ENCODE peak calls at places on chromosomes 1 and 21, in four cellular contexts. One of them, this sample, is unnamed.

GRCh38 chr1:235326719-235327558 is 1.0 kb downstream of the ARID4B start:
- DNase-seq in uterus: peak; percentile 21
- DNase-seq in transverse colon: peak; percentile 44
- DNase-seq in endothelial cell of umbilical vein: peak; percentile 63
- DNase-seq in this sample: no peak

GRCh38 chr1:215476541-215476940 is 90.6 kb upstream of the KCTD3 start:
- DNase-seq in endothelial cell of umbilical vein: no peak
- DNase-seq in transverse colon: no peak
- DNase-seq in uterus: no peak
- DNase-seq in this sample: peak; percentile 17

GRCh38 chr1:162497104-162497722 is 405 bp upstream of the UHMK1 start:
- DNase-seq in transverse colon: no peak
- DNase-seq in endothelial cell of umbilical vein: no peak
- DNase-seq in uterus: no peak
- DNase-seq in this sample: no peak

GRCh38 chr21:39452965-39453332 is 1.2 kb downstream of the SH3BGR start:
- DNase-seq in transverse colon: no peak
- DNase-seq in endothelial cell of umbilical vein: no peak
- DNase-seq in uterus: no peak
- DNase-seq in this sample: no peak

GRCh38 chr1:98049370-98050115 is 128.7 kb upstream of the DPYD start:
- DNase-seq in transverse colon: no peak
- DNase-seq in uterus: no peak
- DNase-seq in endothelial cell of umbilical vein: peak; percentile 30
- DNase-seq in this sample: no peak

GRCh38 chr1:14745815-14746214 is 147.3 kb downstream of the KAZN start:
- DNase-seq in endothelial cell of umbilical vein: no peak
- DNase-seq in uterus: no peak
- DNase-seq in transverse colon: no peak
- DNase-seq in this sample: no peak

GRCh38 chr1:226603030-226603960 is 54.7 kb downstream of the STUM start:
- DNase-seq in uterus: peak; percentile 72
- DNase-seq in transverse colon: peak; percentile 40
- DNase-seq in endothelial cell of umbilical vein: peak; percentile 46
- DNase-seq in this sample: peak; percentile 5

GRCh38 chr1:97097404-97097925 is 375.9 kb downstream of the PTBP2 start:
- DNase-seq in endothelial cell of umbilical vein: no peak
- DNase-seq in transverse colon: no peak
- DNase-seq in uterus: no peak
- DNase-seq in this sample: no peak

GRCh38 chr1:176796583-176796982 is 333.6 kb downstream of the PAPPA2 start:
- DNase-seq in uterus: no peak
- DNase-seq in endothelial cell of umbilical vein: no peak
- DNase-seq in transverse colon: no peak
- DNase-seq in this sample: no peak

DNA sequence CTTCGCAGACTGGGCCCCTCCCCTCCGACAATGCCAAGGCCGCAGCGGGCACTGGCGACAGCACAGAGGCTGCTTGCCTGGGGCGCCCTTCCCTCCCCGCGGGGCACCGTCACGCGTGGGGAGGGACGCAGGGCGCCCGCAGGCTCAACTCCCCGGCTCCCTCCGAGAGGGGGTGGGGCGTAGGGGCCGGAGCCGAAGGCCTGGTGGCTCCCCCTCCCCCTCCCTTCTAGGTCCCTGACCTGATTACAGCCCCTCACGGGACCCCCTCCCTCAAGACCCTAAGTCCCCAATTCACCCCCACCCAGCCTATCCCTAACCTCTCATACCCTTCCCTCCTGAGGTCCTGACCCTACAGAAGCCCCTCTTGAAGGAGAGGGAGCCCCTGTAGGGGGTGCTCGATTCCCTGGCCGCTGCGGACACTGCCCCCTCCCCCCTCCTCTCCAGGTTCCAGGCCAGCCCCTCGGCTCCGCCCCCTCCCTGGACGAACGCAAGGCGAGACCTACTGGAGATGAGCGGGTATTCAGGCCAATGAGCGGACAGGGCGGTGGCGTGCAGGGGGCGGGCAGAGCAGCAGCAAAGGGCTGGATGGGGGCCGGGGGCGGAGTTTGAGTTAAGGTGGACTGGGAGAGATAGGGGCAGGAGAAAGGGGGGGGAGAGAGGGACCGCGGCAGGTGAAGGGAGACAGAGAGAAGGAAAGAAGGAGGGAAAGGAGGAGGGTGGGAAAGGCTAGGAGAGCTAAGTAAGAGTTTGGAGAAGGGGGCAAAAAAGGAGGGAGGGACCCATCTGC is 721 bp upstream of the ZBTB7B start:
- DNase-seq in uterus: peak; percentile 100
- DNase-seq in transverse colon: peak; percentile 100
- DNase-seq in endothelial cell of umbilical vein: peak; percentile 99
- DNase-seq in this sample: peak; percentile 97
- TF ChIP-seq CTCF in uterus: peak; percentile 31
- TF ChIP-seq CTCF in transverse colon: peak; percentile 23
- TF ChIP-seq CTCF in endothelial cell of umbilical vein: peak; percentile 63
- TF ChIP-seq CTCF in this sample: no peak

GRCh38 chr1:180501865-180502360 is 464 bp downstream of the ACBD6 start:
- DNase-seq in uterus: no peak
- DNase-seq in endothelial cell of umbilical vein: no peak
- DNase-seq in transverse colon: no peak
- DNase-seq in this sample: no peak
- TF ChIP-seq CTCF in uterus: no peak
- TF ChIP-seq CTCF in endothelial cell of umbilical vein: no peak
- TF ChIP-seq CTCF in transverse colon: no peak
- TF ChIP-seq CTCF in this sample: no peak

GRCh38 chr1:158506369-158506987 is 34.5 kb downstream of the OR10R2 start:
- DNase-seq in transverse colon: peak; percentile 19
- DNase-seq in endothelial cell of umbilical vein: peak; percentile 43
- DNase-seq in uterus: no peak
- DNase-seq in this sample: no peak
- TF ChIP-seq CTCF in transverse colon: peak; percentile 31
- TF ChIP-seq CTCF in endothelial cell of umbilical vein: peak; percentile 60
- TF ChIP-seq CTCF in uterus: no peak
- TF ChIP-seq CTCF in this sample: peak; percentile 61

GRCh38 chr21:37380349-37381323 is 14.1 kb downstream of the DYRK1A start:
- DNase-seq in transverse colon: no peak
- DNase-seq in uterus: peak; percentile 22
- DNase-seq in endothelial cell of umbilical vein: no peak
- DNase-seq in this sample: no peak

GRCh38 chr21:37384416-37384815 is 17.8 kb downstream of the DYRK1A start:
- DNase-seq in transverse colon: no peak
- DNase-seq in endothelial cell of umbilical vein: no peak
- DNase-seq in uterus: no peak
- DNase-seq in this sample: no peak

GRCh38 chr21:37383784-37384311 is 17.3 kb downstream of the DYRK1A start:
- DNase-seq in uterus: no peak
- DNase-seq in transverse colon: no peak
- DNase-seq in endothelial cell of umbilical vein: no peak
- DNase-seq in this sample: no peak

GRCh38 chr21:37383066-37383465 is 16.5 kb downstream of the DYRK1A start:
- DNase-seq in transverse colon: no peak
- DNase-seq in endothelial cell of umbilical vein: no peak
- DNase-seq in uterus: no peak
- DNase-seq in this sample: no peak

DNA sequence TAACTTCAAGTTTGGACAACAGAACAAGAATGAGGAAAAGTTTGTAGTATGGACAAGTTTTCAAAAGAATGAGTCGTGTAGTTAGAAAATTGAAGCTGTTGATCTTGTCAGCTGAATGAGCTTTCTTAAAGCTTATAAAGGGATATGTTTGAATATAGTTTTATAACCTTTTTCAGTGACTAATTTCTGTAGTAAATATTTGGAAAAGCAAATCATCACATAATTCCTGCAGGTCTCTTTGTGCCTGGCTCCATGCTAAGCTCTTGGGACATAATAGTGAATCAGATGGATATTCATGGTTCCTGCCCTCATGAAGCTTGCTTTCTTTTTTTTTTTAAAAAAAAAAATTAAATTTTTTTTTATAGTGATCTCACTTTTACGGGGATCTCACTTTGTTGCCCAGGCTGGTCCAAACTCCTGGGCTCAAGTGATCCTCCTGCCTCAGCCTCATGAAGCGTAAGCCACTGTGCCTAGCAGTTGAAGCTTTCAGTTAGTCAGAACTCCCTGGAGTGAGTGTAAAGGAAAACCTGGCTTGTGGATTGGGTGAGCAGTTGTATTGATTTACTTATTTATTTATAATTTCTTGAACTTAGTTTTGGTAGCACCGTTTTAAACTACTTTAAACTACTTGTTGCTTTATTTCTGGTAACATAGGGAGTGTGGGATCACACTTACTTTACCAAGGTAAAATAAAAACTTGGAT is 15.5 kb downstream of the DYRK1A start:
- DNase-seq in transverse colon: no peak
- DNase-seq in uterus: no peak
- DNase-seq in endothelial cell of umbilical vein: no peak
- DNase-seq in this sample: no peak
- TF ChIP-seq CTCF in transverse colon: no peak
- TF ChIP-seq CTCF in uterus: no peak
- TF ChIP-seq CTCF in endothelial cell of umbilical vein: no peak
- TF ChIP-seq CTCF in this sample: no peak

GRCh38 chr1:57424231-57425027 is 569 bp upstream of the DAB1 start:
- DNase-seq in endothelial cell of umbilical vein: no peak
- DNase-seq in uterus: no peak
- DNase-seq in transverse colon: no peak
- DNase-seq in this sample: no peak
- TF ChIP-seq CTCF in endothelial cell of umbilical vein: peak; percentile 49
- TF ChIP-seq CTCF in uterus: no peak
- TF ChIP-seq CTCF in transverse colon: peak; percentile 35
- TF ChIP-seq CTCF in this sample: peak; percentile 85

GRCh38 chr1:53560572-53561487 is 101.6 kb downstream of the DMRTB1 start:
- DNase-seq in transverse colon: peak; percentile 5
- DNase-seq in uterus: peak; percentile 9
- DNase-seq in endothelial cell of umbilical vein: no peak
- DNase-seq in this sample: no peak
- TF ChIP-seq CTCF in transverse colon: no peak
- TF ChIP-seq CTCF in uterus: no peak
- TF ChIP-seq CTCF in endothelial cell of umbilical vein: no peak
- TF ChIP-seq CTCF in this sample: no peak